ENCODE peak calls at places on chromosomes 3 and 15, in five cellular contexts. T, I, L, G and C are unnamed samples.

GRCh38 chr15:61116830-61117229 is 112.3 kb downstream of the RORA start:
- DNase-seq in I (no peak), L (no peak), G (no peak), T (no peak), C (no peak)

GRCh38 chr3:109177888-109178287 is 41.4 kb downstream of the C3orf85 start:
- DNase-seq in I (no peak), T (no peak), L (no peak), G (no peak), C (no peak)

GRCh38 chr3:126961791-126962461 is 21.0 kb upstream of the PLXNA1 start:
- DNase-seq in I (no peak), L (no peak), G (no peak), T (peak; percentile 62), C (peak; percentile 25)

GRCh38 chr3:100954990-100955389 is 38.2 kb downstream of the ABI3BP start:
- DNase-seq in T (peak; percentile 15), G (no peak), I (no peak), L (no peak), C (no peak)

GRCh38 chr3:47001731-47002489 is 22.4 kb downstream of the NBEAL2 start:
- DNase-seq in G (no peak), T (no peak), L (no peak), I (no peak), C (peak; percentile 45)

GRCh38 chr3:2623463-2623862 is 486.7 kb downstream of the IL5RA start:
- DNase-seq in G (no peak), L (no peak), I (no peak), T (no peak), C (no peak)

GRCh38 chr3:189635385-189635784 is 4.2 kb downstream of the TP63 start:
- DNase-seq in T (no peak), G (no peak), I (no peak), L (no peak), C (no peak)

GRCh38 chr15:101456079-101456791 is 33.3 kb downstream of the PCSK6 start:
- DNase-seq in T (no peak), I (peak; percentile 97), G (no peak), L (no peak), C (no peak)

GRCh38 chr15:73388256-73388781 is 19.6 kb upstream of the HCN4 start:
- DNase-seq in L (no peak), I (no peak), T (peak; percentile 5), G (peak; percentile 72), C (no peak)

GRCh38 chr3:171640520-171641412 is 169.5 kb downstream of the PLD1 start:
- DNase-seq in L (no peak), G (no peak), T (peak; percentile 44), I (no peak), C (peak; percentile 65)

GRCh38 chr3:99713440-99713839 is 75.0 kb downstream of the COL8A1 start:
- DNase-seq in T (no peak), L (no peak), G (no peak), I (no peak), C (no peak)

GRCh38 chr3:197012021-197012883 is 17.4 kb downstream of the MELTF start:
- DNase-seq in I (no peak), G (no peak), T (no peak), L (no peak), C (no peak)

GRCh38 chr3:53080612-53081205 is 34.8 kb upstream of the SFMBT1 start:
- DNase-seq in L (no peak), G (no peak), I (no peak), T (no peak), C (no peak)

GRCh38 chr3:151537751-151538150 is 76.9 kb upstream of the IGSF10 start:
- DNase-seq in T (no peak), L (no peak), G (no peak), I (no peak), C (no peak)

GRCh38 chr15:89307046-89307587 is 27.5 kb downstream of the POLG start:
- DNase-seq in T (no peak), G (no peak), L (no peak), I (no peak), C (no peak)

GRCh38 chr15:62914461-62915079 is 128.0 kb upstream of the TPM1 start:
- DNase-seq in I (no peak), L (no peak), T (no peak), G (no peak), C (no peak)

GRCh38 chr3:196596355-196596754 is 27.9 kb downstream of the FBXO45 start:
- DNase-seq in G (peak; percentile 13), I (no peak), L (no peak), T (no peak), C (no peak)

GRCh38 chr15:99844150-99844549 is 110.9 kb upstream of the LYSMD4 start:
- DNase-seq in G (no peak), T (no peak), L (no peak), I (no peak), C (no peak)

GRCh38 chr15:78265752-78266224 is 1.4 kb downstream of the DNAJA4 start:
- DNase-seq in I (peak; percentile 50), T (peak; percentile 42), L (no peak), G (no peak), C (no peak)

GRCh38 chr15:89197503-89197971 is 23.8 kb downstream of the RLBP1 start:
- DNase-seq in G (no peak), T (peak; percentile 15), L (no peak), I (no peak), C (no peak)

GRCh38 chr3:58627580-58627894 is 39.0 kb downstream of the FAM3D start:
- DNase-seq in L (no peak), I (no peak), T (peak; percentile 77), G (no peak), C (no peak)

GRCh38 chr15:51097553-51098330 is 3.0 kb upstream of the TNFAIP8L3 start:
- DNase-seq in T (no peak), L (peak; percentile 55), G (no peak), I (no peak), C (no peak)

GRCh38 chr15:48318131-48318530 is 13.1 kb upstream of the DUT start:
- DNase-seq in I (no peak), G (no peak), L (no peak), T (no peak), C (no peak)

GRCh38 chr15:48001393-48002059 is 119.3 kb upstream of the SLC24A5 start:
- DNase-seq in T (no peak), L (no peak), I (no peak), G (no peak), C (no peak)

GRCh38 chr3:178085817-178086123 is 450.5 kb upstream of the KCNMB2 start:
- DNase-seq in I (no peak), G (no peak), L (no peak), T (no peak), C (no peak)

GRCh38 chr15:39205506-39206371 is 375.1 kb upstream of the THBS1 start:
- DNase-seq in I (no peak), G (no peak), T (no peak), L (no peak), C (no peak)

GRCh38 chr3:184158394-184158793 is 3.2 kb downstream of the DVL3 start:
- DNase-seq in G (no peak), I (no peak), T (no peak), L (no peak), C (no peak)

GRCh38 chr15:56886450-56886856 is 32.0 kb upstream of the TCF12 start:
- DNase-seq in L (no peak), I (no peak), G (no peak), T (peak; percentile 23), C (no peak)

GRCh38 chr3:102092617-102093466 is 243.5 kb downstream of the NFKBIZ start:
- DNase-seq in I (no peak), G (no peak), T (no peak), L (no peak), C (no peak)

GRCh38 chr3:170751083-170751893 is 118.7 kb downstream of the RPL22L1 start:
- DNase-seq in T (peak; percentile 36), L (no peak), I (peak; percentile 66), G (peak; percentile 9), C (peak; percentile 36)

GRCh38 chr3:53274938-53275666 is 19.3 kb upstream of the TKT start:
- DNase-seq in G (no peak), T (no peak), I (no peak), L (no peak), C (no peak)

GRCh38 chr3:60282840-60283239 is 968.4 kb downstream of the FHIT start:
- DNase-seq in T (no peak), I (no peak), G (no peak), L (no peak), C (no peak)

DNA sequence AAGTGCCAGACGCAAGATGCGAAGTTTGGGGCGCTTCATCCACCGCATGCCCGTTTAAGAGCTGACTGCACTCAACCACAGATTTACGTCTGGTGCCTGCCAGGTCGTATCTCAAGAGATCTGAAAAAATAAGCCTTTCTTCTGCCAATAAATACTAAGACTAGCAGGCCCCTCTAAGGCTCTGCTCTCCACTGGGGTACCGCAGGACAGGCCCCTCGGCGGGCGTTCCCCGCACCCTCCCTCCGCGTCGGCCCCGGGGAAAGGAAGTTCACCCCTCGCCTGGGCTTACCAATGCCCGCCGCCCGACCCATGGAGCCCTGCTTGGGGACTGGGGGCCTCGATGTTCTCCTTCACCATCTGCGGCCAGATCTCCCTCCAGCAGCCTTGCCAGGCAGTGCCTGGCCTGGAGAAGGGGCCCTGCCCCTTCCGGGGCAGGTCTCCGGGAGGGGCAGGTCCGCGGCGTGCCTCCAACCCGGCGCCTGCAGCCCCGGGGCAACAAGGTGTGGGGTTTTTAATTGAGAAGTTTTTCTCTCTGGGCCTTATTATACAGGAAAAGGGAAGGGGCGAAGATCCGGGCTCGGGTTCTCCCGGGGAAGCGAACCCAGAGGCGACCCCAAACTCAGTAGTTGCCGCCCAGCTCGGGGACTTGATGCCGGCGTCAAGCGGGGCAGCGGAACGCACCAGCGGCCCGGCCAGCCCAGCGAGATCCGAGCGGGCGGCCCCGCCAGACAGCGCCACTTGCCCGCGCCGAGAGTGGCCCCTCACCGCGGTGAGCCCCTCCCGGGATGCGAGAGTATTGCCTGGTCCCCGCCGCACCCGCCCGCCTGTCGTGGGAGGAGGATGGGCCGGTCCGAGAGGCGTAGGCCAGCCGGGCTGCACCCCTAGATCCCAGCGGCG is 742 bp downstream of the GOLGA8B start:
- DNase-seq in I (peak; percentile 58), G (peak; percentile 55), L (no peak), T (peak; percentile 31), C (peak; percentile 77)
- TF ChIP-seq POLR2A in I (peak; percentile 14), G (peak; percentile 50), L (no peak), T (no peak), C (no peak)

GRCh38 chr15:41989573-41990242 is 17.4 kb upstream of the EHD4 start:
- DNase-seq in L (no peak), G (peak; percentile 73), T (peak; percentile 88), I (peak; percentile 83), C (peak; percentile 88)
- TF ChIP-seq POLR2A in L (no peak), G (no peak), T (no peak), I (no peak), C (no peak)

GRCh38 chr3:48685603-48686511 is at the start of gene NCKIPSD:
- DNase-seq in L (peak; percentile 94), G (peak; percentile 69), T (peak; percentile 94), I (peak; percentile 94), C (peak; percentile 93)

GRCh38 chr3:48688737-48689075 is 3.0 kb upstream of the NCKIPSD start:
- DNase-seq in G (no peak), I (no peak), T (no peak), L (no peak), C (no peak)

GRCh38 chr3:48688032-48688736 is 2.5 kb upstream of the NCKIPSD start:
- DNase-seq in T (no peak), I (no peak), G (no peak), L (no peak), C (no peak)

GRCh38 chr3:48686538-48687219 is 964 bp upstream of the NCKIPSD start:
- DNase-seq in L (no peak), T (no peak), G (no peak), I (no peak), C (peak; percentile 28)

GRCh38 chr3:48687220-48687678 is 1.5 kb upstream of the NCKIPSD start:
- DNase-seq in L (no peak), T (no peak), G (no peak), I (no peak), C (no peak)
- TF ChIP-seq POLR2A in L (no peak), T (no peak), G (no peak), I (no peak), C (no peak)

GRCh38 chr15:36612063-36612788 is 32.8 kb downstream of the CDIN1 start:
- DNase-seq in T (peak; percentile 31), G (no peak), L (no peak), I (no peak), C (no peak)
- TF ChIP-seq POLR2A in T (no peak), G (no peak), L (no peak), I (no peak), C (no peak)